ENCODE peak calls at places on chromosomes 1 and 21, in four cellular contexts. S, A, P and V are unnamed samples.
A peak's percentile ranks its signal among the peaks of the same experiment; 100 is the strongest.

GRCh38 chr1:212916395-212917133 is 33.8 kb upstream of the VASH2 start:
- DNase-seq in A (no peak), P (peak; percentile 63), S (no peak), V (no peak)

GRCh38 chr1:1360511-1361169 is 2.3 kb upstream of the MXRA8 start:
- DNase-seq in P (peak; percentile 55), S (peak; percentile 84), A (peak; percentile 92), V (peak; percentile 63)

GRCh38 chr1:32870615-32871363 is at the start of gene FNDC5:
- DNase-seq in P (peak; percentile 78), S (no peak), A (no peak), V (peak; percentile 43)

GRCh38 chr1:222540598-222540995 is 7.3 kb downstream of the HHIPL2 start:
- DNase-seq in P (no peak), A (no peak), S (no peak), V (no peak)

GRCh38 chr1:43994071-43994470 is 2.7 kb downstream of the CCDC24 start:
- DNase-seq in S (no peak), P (no peak), A (no peak), V (no peak)

GRCh38 chr1:50661626-50662025 is 238.4 kb upstream of the DMRTA2 start:
- DNase-seq in A (no peak), P (no peak), S (no peak), V (no peak)

GRCh38 chr1:23483327-23484252 is at the start of gene ASAP3:
- DNase-seq in S (peak; percentile 37), P (peak; percentile 72), A (peak; percentile 80), V (peak; percentile 37)

GRCh38 chr1:21828506-21829210 is 16.6 kb downstream of the LDLRAD2 start:
- DNase-seq in A (no peak), P (no peak), S (no peak), V (no peak)

GRCh38 chr1:155012052-155012546 is 9.5 kb downstream of the ZBTB7B start:
- DNase-seq in S (peak; percentile 68), P (no peak), A (peak; percentile 90), V (no peak)

GRCh38 chr1:169924063-169924462 is 30.4 kb upstream of the SCYL3 start:
- DNase-seq in P (no peak), S (no peak), A (no peak), V (no peak)

GRCh38 chr1:156281281-156282142 is 1.1 kb downstream of the SMG5 start:
- DNase-seq in A (no peak), S (no peak), P (no peak), V (no peak)

GRCh38 chr1:218371927-218372672 is 27.0 kb downstream of the TGFB2 start:
- DNase-seq in S (no peak), A (peak; percentile 65), P (no peak), V (no peak)

GRCh38 chr1:19427087-19427781 is 58.1 kb downstream of the CAPZB start:
- DNase-seq in S (no peak), P (no peak), A (peak; percentile 82), V (no peak)

GRCh38 chr1:15934211-15935055 is 41.5 kb downstream of the ZBTB17 start:
- DNase-seq in A (no peak), S (no peak), P (no peak), V (no peak)

GRCh38 chr1:201916649-201917249 is 28.1 kb downstream of the SHISA4 start:
- DNase-seq in S (peak; percentile 97), P (no peak), A (peak; percentile 95), V (no peak)

GRCh38 chr1:167728818-167729410 is 7.1 kb downstream of the MPZL1 start:
- DNase-seq in S (no peak), P (no peak), A (no peak), V (no peak)

GRCh38 chr1:239879321-239880170 is 212.1 kb upstream of the FMN2 start:
- DNase-seq in A (no peak), S (no peak), P (no peak), V (no peak)

GRCh38 chr21:15797577-15798363 is 68.0 kb downstream of the USP25 start:
- DNase-seq in A (no peak), P (no peak), S (no peak), V (no peak)

GRCh38 chr1:198530964-198531363 is 9.5 kb downstream of the ATP6V1G3 start:
- DNase-seq in A (no peak), P (no peak), S (no peak), V (no peak)

GRCh38 chr1:154325583-154326545 is 539 bp downstream of the ATP8B2 start:
- DNase-seq in P (peak; percentile 73), A (peak; percentile 86), S (peak; percentile 86), V (no peak)

GRCh38 chr21:45415188-45415942 is 10.4 kb downstream of the COL18A1 start:
- DNase-seq in S (no peak), A (peak; percentile 61), P (peak; percentile 45), V (no peak)

GRCh38 chr1:32769524-32770220 is 47.5 kb downstream of the YARS1 start:
- DNase-seq in P (peak; percentile 58), S (no peak), A (no peak), V (no peak)

GRCh38 chr1:116356673-116357072 is 16.4 kb upstream of the ATP1A1 start:
- DNase-seq in P (no peak), A (no peak), S (no peak), V (no peak)

GRCh38 chr1:203153989-203154821 is 21.4 kb downstream of the MYBPH start:
- DNase-seq in A (no peak), P (no peak), S (no peak), V (no peak)
- H3K4me1 ChIP-seq in A (no peaks in the 10 kb centered on the region), P (no peaks in the 10 kb centered on the region), S (no peaks in the 10 kb centered on the region), V (peaks cover 25% of the 10 kb centered on the region)

GRCh38 chr1:9691726-9692125 is 40.2 kb downstream of the PIK3CD start:
- DNase-seq in A (no peak), P (no peak), S (no peak), V (no peak)
- TF ChIP-seq CTCF in A (no peak), P (no peak), S (no peak), V (no peak)

DNA sequence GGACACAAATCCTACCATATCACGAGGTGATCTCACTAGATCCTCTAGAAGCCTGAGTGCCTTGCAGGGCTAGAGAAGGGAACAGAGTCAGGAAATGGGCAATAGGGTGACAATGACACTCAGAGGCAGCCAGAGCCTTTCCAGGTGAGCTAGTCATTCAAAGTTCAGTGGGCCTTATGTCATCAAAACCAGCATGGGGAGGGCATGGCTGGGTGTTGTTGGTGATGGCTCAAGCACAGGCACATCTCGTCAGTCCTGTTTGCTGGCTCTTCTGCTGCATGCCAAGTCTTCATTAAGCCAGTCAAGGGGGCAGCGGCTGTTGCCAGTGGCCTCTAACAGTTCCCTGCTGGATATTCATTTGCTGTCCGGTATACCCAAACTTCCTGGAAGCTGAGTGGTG is 99.6 kb upstream of the USP24 start:
- DNase-seq in P (no peak), A (no peak), S (no peak), V (no peak)
- H3K4me1 ChIP-seq in P (no peaks in the 10 kb centered on the region), A (no peaks in the 10 kb centered on the region), S (no peaks in the 10 kb centered on the region), V (no peaks in the 10 kb centered on the region)

GRCh38 chr21:43917515-43918384 is 52.7 kb downstream of the AGPAT3 start:
- DNase-seq in A (peak; percentile 41), P (peak; percentile 21), S (no peak), V (no peak)
- TF ChIP-seq CTCF in A (no peak), P (no peak), S (no peak), V (no peak)

GRCh38 chr1:10687782-10688408 is 108.6 kb downstream of the CASZ1 start:
- DNase-seq in S (peak; percentile 48), A (no peak), P (no peak), V (no peak)

GRCh38 chr1:10688409-10688786 is 108.0 kb downstream of the CASZ1 start:
- DNase-seq in A (no peak), P (no peak), S (no peak), V (no peak)

GRCh38 chr1:10686404-10687040 is 109.9 kb downstream of the CASZ1 start:
- DNase-seq in A (no peak), S (no peak), P (peak; percentile 76), V (peak; percentile 51)

GRCh38 chr1:10685851-10686403 is 110.5 kb downstream of the CASZ1 start:
- DNase-seq in A (no peak), P (no peak), S (no peak), V (no peak)

GRCh38 chr1:10687142-10687715 is 109.2 kb downstream of the CASZ1 start:
- DNase-seq in A (no peak), P (no peak), S (no peak), V (no peak)
- H3K4me1 ChIP-seq in A (peaks cover 100% of the 10 kb centered on the region), P (peaks cover 62% of the 10 kb centered on the region), S (no peaks in the 10 kb centered on the region), V (peaks cover 15% of the 10 kb centered on the region)

GRCh38 chr1:58065520-58065919 is 481.0 kb downstream of the OMA1 start:
- DNase-seq in P (no peak), A (no peak), S (no peak), V (peak; percentile 3)
- TF ChIP-seq CTCF in P (no peak), A (no peak), S (no peak), V (no peak)

DNA sequence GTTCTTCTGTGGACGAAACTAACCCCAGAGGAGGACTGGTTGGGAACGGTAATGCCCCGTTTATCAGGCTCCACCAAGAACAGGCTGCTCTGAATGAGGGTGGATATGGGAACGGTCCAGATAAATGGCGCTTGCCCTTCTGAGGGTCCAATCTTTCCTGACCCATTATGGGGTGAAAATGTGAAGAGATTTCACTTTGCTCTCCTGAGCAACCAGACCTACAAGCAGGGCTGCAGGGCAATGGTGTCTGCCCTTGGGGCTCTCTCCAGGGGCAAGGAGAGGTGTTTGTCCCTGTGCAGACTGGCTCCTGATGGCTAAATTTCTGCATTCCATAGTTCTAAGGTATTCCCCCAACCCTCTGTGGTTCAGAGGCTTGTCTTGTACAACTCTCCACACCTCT is 25.1 kb downstream of the SLC2A1 start:
- DNase-seq in S (no peak), P (no peak), A (peak; percentile 14), V (no peak)
- H3K4me1 ChIP-seq in S (no peaks in the 10 kb centered on the region), P (peaks cover under 1% of the 10 kb centered on the region), A (peaks cover 7% of the 10 kb centered on the region), V (peaks cover 69% of the 10 kb centered on the region)

GRCh38 chr21:42531771-42532170 is 18.1 kb downstream of the SLC37A1 start:
- DNase-seq in A (peak; percentile 57), P (no peak), S (no peak), V (no peak)
- TF ChIP-seq CTCF in A (no peak), P (no peak), S (no peak), V (no peak)